ENCODE peak calls at places on chromosomes 13 and 19, in five cellular contexts. One of them, this sample, is unnamed.

GRCh38 chr19:18297308-18297707 is 15.9 kb upstream of the JUND start:
- DNase-seq in activated gamma-delta T cell treated with anti-CD3 and anti-CD28 coated beads, Interleukin-2, amount 50 U/mL, for 16 hours: no peak
- DNase-seq in activated T-helper 9 cell treated with anti-CD3 and anti-CD28 coated beads, Interleukin-2, amount 50 U/mL, for 16 hours: no peak
- DNase-seq in osteocyte: no peak
- DNase-seq in cardiac muscle cell: peak
- DNase-seq in this sample: no peak

GRCh38 chr19:45173816-45174215 is 4.2 kb downstream of the TRAPPC6A start:
- DNase-seq in osteocyte: no peak
- DNase-seq in cardiac muscle cell: no peak
- DNase-seq in activated gamma-delta T cell treated with anti-CD3 and anti-CD28 coated beads, Interleukin-2, amount 50 U/mL, for 16 hours: no peak
- DNase-seq in activated T-helper 9 cell treated with anti-CD3 and anti-CD28 coated beads, Interleukin-2, amount 50 U/mL, for 16 hours: no peak
- DNase-seq in this sample: no peak

GRCh38 chr13:112842343-112842856 is 126.6 kb upstream of the MCF2L start:
- DNase-seq in activated T-helper 9 cell treated with anti-CD3 and anti-CD28 coated beads, Interleukin-2, amount 50 U/mL, for 16 hours: no peak
- DNase-seq in activated gamma-delta T cell treated with anti-CD3 and anti-CD28 coated beads, Interleukin-2, amount 50 U/mL, for 16 hours: no peak
- DNase-seq in osteocyte: no peak
- DNase-seq in cardiac muscle cell: peak
- DNase-seq in this sample: no peak

GRCh38 chr13:31807090-31807541 is 67.8 kb downstream of the RXFP2 start:
- DNase-seq in osteocyte: no peak
- DNase-seq in cardiac muscle cell: peak
- DNase-seq in activated gamma-delta T cell treated with anti-CD3 and anti-CD28 coated beads, Interleukin-2, amount 50 U/mL, for 16 hours: no peak
- DNase-seq in activated T-helper 9 cell treated with anti-CD3 and anti-CD28 coated beads, Interleukin-2, amount 50 U/mL, for 16 hours: peak
- DNase-seq in this sample: no peak

GRCh38 chr19:47447470-47448359 is 24.0 kb downstream of the SLC8A2 start:
- DNase-seq in activated gamma-delta T cell treated with anti-CD3 and anti-CD28 coated beads, Interleukin-2, amount 50 U/mL, for 16 hours: peak
- DNase-seq in osteocyte: no peak
- DNase-seq in cardiac muscle cell: peak
- DNase-seq in activated T-helper 9 cell treated with anti-CD3 and anti-CD28 coated beads, Interleukin-2, amount 50 U/mL, for 16 hours: peak
- DNase-seq in this sample: peak

GRCh38 chr13:98749501-98749900 is 3.0 kb downstream of the SLC15A1 start:
- DNase-seq in osteocyte: no peak
- DNase-seq in activated T-helper 9 cell treated with anti-CD3 and anti-CD28 coated beads, Interleukin-2, amount 50 U/mL, for 16 hours: no peak
- DNase-seq in cardiac muscle cell: peak
- DNase-seq in activated gamma-delta T cell treated with anti-CD3 and anti-CD28 coated beads, Interleukin-2, amount 50 U/mL, for 16 hours: no peak
- DNase-seq in this sample: no peak

GRCh38 chr19:38202504-38202903 is 21.5 kb downstream of the DPF1 start:
- DNase-seq in activated T-helper 9 cell treated with anti-CD3 and anti-CD28 coated beads, Interleukin-2, amount 50 U/mL, for 16 hours: no peak
- DNase-seq in cardiac muscle cell: no peak
- DNase-seq in osteocyte: no peak
- DNase-seq in activated gamma-delta T cell treated with anti-CD3 and anti-CD28 coated beads, Interleukin-2, amount 50 U/mL, for 16 hours: no peak
- DNase-seq in this sample: no peak

GRCh38 chr19:42277821-42278809 is 9.1 kb downstream of the CIC start:
- DNase-seq in cardiac muscle cell: peak
- DNase-seq in activated gamma-delta T cell treated with anti-CD3 and anti-CD28 coated beads, Interleukin-2, amount 50 U/mL, for 16 hours: no peak
- DNase-seq in activated T-helper 9 cell treated with anti-CD3 and anti-CD28 coated beads, Interleukin-2, amount 50 U/mL, for 16 hours: no peak
- DNase-seq in osteocyte: peak
- DNase-seq in this sample: peak

GRCh38 chr13:98853791-98854191 is 101.3 kb upstream of the SLC15A1 start:
- DNase-seq in activated gamma-delta T cell treated with anti-CD3 and anti-CD28 coated beads, Interleukin-2, amount 50 U/mL, for 16 hours: no peak
- DNase-seq in activated T-helper 9 cell treated with anti-CD3 and anti-CD28 coated beads, Interleukin-2, amount 50 U/mL, for 16 hours: peak
- DNase-seq in osteocyte: no peak
- DNase-seq in cardiac muscle cell: no peak
- DNase-seq in this sample: no peak

GRCh38 chr13:109655206-109655600 is 131.2 kb downstream of the IRS2 start:
- DNase-seq in activated gamma-delta T cell treated with anti-CD3 and anti-CD28 coated beads, Interleukin-2, amount 50 U/mL, for 16 hours: no peak
- DNase-seq in osteocyte: no peak
- DNase-seq in activated T-helper 9 cell treated with anti-CD3 and anti-CD28 coated beads, Interleukin-2, amount 50 U/mL, for 16 hours: no peak
- DNase-seq in cardiac muscle cell: peak
- DNase-seq in this sample: no peak

GRCh38 chr19:35061583-35062373 is 20.3 kb downstream of the HPN start:
- DNase-seq in osteocyte: no peak
- DNase-seq in activated gamma-delta T cell treated with anti-CD3 and anti-CD28 coated beads, Interleukin-2, amount 50 U/mL, for 16 hours: no peak
- DNase-seq in activated T-helper 9 cell treated with anti-CD3 and anti-CD28 coated beads, Interleukin-2, amount 50 U/mL, for 16 hours: no peak
- DNase-seq in cardiac muscle cell: no peak
- DNase-seq in this sample: no peak

GRCh38 chr13:19185086-19185864 is 3.7 kb upstream of the TUBA3C start:
- DNase-seq in activated T-helper 9 cell treated with anti-CD3 and anti-CD28 coated beads, Interleukin-2, amount 50 U/mL, for 16 hours: no peak
- DNase-seq in activated gamma-delta T cell treated with anti-CD3 and anti-CD28 coated beads, Interleukin-2, amount 50 U/mL, for 16 hours: no peak
- DNase-seq in cardiac muscle cell: no peak
- DNase-seq in osteocyte: peak
- DNase-seq in this sample: no peak

GRCh38 chr19:31897292-31897691 is 448.1 kb upstream of the ZNF507 start:
- DNase-seq in osteocyte: no peak
- DNase-seq in activated T-helper 9 cell treated with anti-CD3 and anti-CD28 coated beads, Interleukin-2, amount 50 U/mL, for 16 hours: no peak
- DNase-seq in activated gamma-delta T cell treated with anti-CD3 and anti-CD28 coated beads, Interleukin-2, amount 50 U/mL, for 16 hours: no peak
- DNase-seq in cardiac muscle cell: no peak
- DNase-seq in this sample: no peak

GRCh38 chr13:110882228-110882627 is 32.6 kb downstream of the ANKRD10 start:
- DNase-seq in activated T-helper 9 cell treated with anti-CD3 and anti-CD28 coated beads, Interleukin-2, amount 50 U/mL, for 16 hours: no peak
- DNase-seq in activated gamma-delta T cell treated with anti-CD3 and anti-CD28 coated beads, Interleukin-2, amount 50 U/mL, for 16 hours: no peak
- DNase-seq in cardiac muscle cell: no peak
- DNase-seq in osteocyte: no peak
- DNase-seq in this sample: peak

GRCh38 chr13:24923305-24923640 is 159.3 kb downstream of the RNF17 start:
- DNase-seq in activated gamma-delta T cell treated with anti-CD3 and anti-CD28 coated beads, Interleukin-2, amount 50 U/mL, for 16 hours: no peak
- DNase-seq in cardiac muscle cell: peak
- DNase-seq in activated T-helper 9 cell treated with anti-CD3 and anti-CD28 coated beads, Interleukin-2, amount 50 U/mL, for 16 hours: no peak
- DNase-seq in osteocyte: no peak
- DNase-seq in this sample: peak

GRCh38 chr19:58409010-58409790 is 751 bp downstream of the ZNF584 start:
- DNase-seq in activated gamma-delta T cell treated with anti-CD3 and anti-CD28 coated beads, Interleukin-2, amount 50 U/mL, for 16 hours: no peak
- DNase-seq in activated T-helper 9 cell treated with anti-CD3 and anti-CD28 coated beads, Interleukin-2, amount 50 U/mL, for 16 hours: no peak
- DNase-seq in cardiac muscle cell: peak
- DNase-seq in osteocyte: no peak
- DNase-seq in this sample: peak

GRCh38 chr19:17915940-17916593 is 16.7 kb upstream of the CCDC124 start:
- DNase-seq in activated T-helper 9 cell treated with anti-CD3 and anti-CD28 coated beads, Interleukin-2, amount 50 U/mL, for 16 hours: no peak
- DNase-seq in cardiac muscle cell: no peak
- DNase-seq in activated gamma-delta T cell treated with anti-CD3 and anti-CD28 coated beads, Interleukin-2, amount 50 U/mL, for 16 hours: no peak
- DNase-seq in osteocyte: no peak
- DNase-seq in this sample: peak

GRCh38 chr19:50417138-50417849 is 1.4 kb upstream of the SPIB start:
- DNase-seq in cardiac muscle cell: no peak
- DNase-seq in osteocyte: no peak
- DNase-seq in activated T-helper 9 cell treated with anti-CD3 and anti-CD28 coated beads, Interleukin-2, amount 50 U/mL, for 16 hours: no peak
- DNase-seq in activated gamma-delta T cell treated with anti-CD3 and anti-CD28 coated beads, Interleukin-2, amount 50 U/mL, for 16 hours: no peak
- DNase-seq in this sample: peak

GRCh38 chr19:53771133-53771532 is 53.0 kb downstream of the NLRP12 start:
- DNase-seq in cardiac muscle cell: no peak
- DNase-seq in activated T-helper 9 cell treated with anti-CD3 and anti-CD28 coated beads, Interleukin-2, amount 50 U/mL, for 16 hours: no peak
- DNase-seq in activated gamma-delta T cell treated with anti-CD3 and anti-CD28 coated beads, Interleukin-2, amount 50 U/mL, for 16 hours: no peak
- DNase-seq in osteocyte: no peak
- DNase-seq in this sample: peak

GRCh38 chr19:17054746-17055145 is 20.5 kb downstream of the HAUS8 start:
- DNase-seq in cardiac muscle cell: no peak
- DNase-seq in activated T-helper 9 cell treated with anti-CD3 and anti-CD28 coated beads, Interleukin-2, amount 50 U/mL, for 16 hours: no peak
- DNase-seq in activated gamma-delta T cell treated with anti-CD3 and anti-CD28 coated beads, Interleukin-2, amount 50 U/mL, for 16 hours: no peak
- DNase-seq in osteocyte: no peak
- DNase-seq in this sample: no peak

GRCh38 chr19:17610384-17610783 is 54.9 kb downstream of the COLGALT1 start:
- DNase-seq in osteocyte: no peak
- DNase-seq in activated T-helper 9 cell treated with anti-CD3 and anti-CD28 coated beads, Interleukin-2, amount 50 U/mL, for 16 hours: no peak
- DNase-seq in cardiac muscle cell: peak
- DNase-seq in activated gamma-delta T cell treated with anti-CD3 and anti-CD28 coated beads, Interleukin-2, amount 50 U/mL, for 16 hours: no peak
- DNase-seq in this sample: no peak

GRCh38 chr19:38990949-38991697 is 15.6 kb upstream of the FBXO17 start:
- DNase-seq in cardiac muscle cell: peak
- DNase-seq in osteocyte: no peak
- DNase-seq in activated T-helper 9 cell treated with anti-CD3 and anti-CD28 coated beads, Interleukin-2, amount 50 U/mL, for 16 hours: no peak
- DNase-seq in activated gamma-delta T cell treated with anti-CD3 and anti-CD28 coated beads, Interleukin-2, amount 50 U/mL, for 16 hours: no peak
- DNase-seq in this sample: no peak

GRCh38 chr19:23075031-23075733 is 41.6 kb upstream of the ZNF730 start:
- DNase-seq in cardiac muscle cell: peak
- DNase-seq in osteocyte: peak
- DNase-seq in activated T-helper 9 cell treated with anti-CD3 and anti-CD28 coated beads, Interleukin-2, amount 50 U/mL, for 16 hours: no peak
- DNase-seq in activated gamma-delta T cell treated with anti-CD3 and anti-CD28 coated beads, Interleukin-2, amount 50 U/mL, for 16 hours: no peak
- DNase-seq in this sample: peak

GRCh38 chr13:110497003-110497402 is 64.5 kb downstream of the RAB20 start:
- DNase-seq in activated gamma-delta T cell treated with anti-CD3 and anti-CD28 coated beads, Interleukin-2, amount 50 U/mL, for 16 hours: no peak
- DNase-seq in activated T-helper 9 cell treated with anti-CD3 and anti-CD28 coated beads, Interleukin-2, amount 50 U/mL, for 16 hours: no peak
- DNase-seq in cardiac muscle cell: no peak
- DNase-seq in osteocyte: no peak
- DNase-seq in this sample: no peak

GRCh38 chr19:45515081-45515624 is 7.9 kb downstream of the VASP start:
- DNase-seq in activated gamma-delta T cell treated with anti-CD3 and anti-CD28 coated beads, Interleukin-2, amount 50 U/mL, for 16 hours: no peak
- DNase-seq in osteocyte: no peak
- DNase-seq in cardiac muscle cell: no peak
- DNase-seq in activated T-helper 9 cell treated with anti-CD3 and anti-CD28 coated beads, Interleukin-2, amount 50 U/mL, for 16 hours: no peak
- DNase-seq in this sample: no peak

GRCh38 chr19:14566712-14567077 is 5.2 kb downstream of the NDUFB7 start:
- DNase-seq in activated T-helper 9 cell treated with anti-CD3 and anti-CD28 coated beads, Interleukin-2, amount 50 U/mL, for 16 hours: no peak
- DNase-seq in cardiac muscle cell: no peak
- DNase-seq in activated gamma-delta T cell treated with anti-CD3 and anti-CD28 coated beads, Interleukin-2, amount 50 U/mL, for 16 hours: no peak
- DNase-seq in osteocyte: no peak
- DNase-seq in this sample: no peak

GRCh38 chr19:13790354-13790753 is 4.9 kb upstream of the ZSWIM4 start:
- DNase-seq in osteocyte: no peak
- DNase-seq in activated gamma-delta T cell treated with anti-CD3 and anti-CD28 coated beads, Interleukin-2, amount 50 U/mL, for 16 hours: no peak
- DNase-seq in cardiac muscle cell: peak
- DNase-seq in activated T-helper 9 cell treated with anti-CD3 and anti-CD28 coated beads, Interleukin-2, amount 50 U/mL, for 16 hours: no peak
- DNase-seq in this sample: no peak

GRCh38 chr19:46760363-46760762 is 14.1 kb upstream of the STRN4 start:
- DNase-seq in cardiac muscle cell: no peak
- DNase-seq in activated gamma-delta T cell treated with anti-CD3 and anti-CD28 coated beads, Interleukin-2, amount 50 U/mL, for 16 hours: no peak
- DNase-seq in osteocyte: no peak
- DNase-seq in activated T-helper 9 cell treated with anti-CD3 and anti-CD28 coated beads, Interleukin-2, amount 50 U/mL, for 16 hours: no peak
- DNase-seq in this sample: no peak

GRCh38 chr13:106917673-106918652 is 350.0 kb upstream of the ARGLU1 start:
- DNase-seq in osteocyte: peak
- DNase-seq in activated gamma-delta T cell treated with anti-CD3 and anti-CD28 coated beads, Interleukin-2, amount 50 U/mL, for 16 hours: peak
- DNase-seq in activated T-helper 9 cell treated with anti-CD3 and anti-CD28 coated beads, Interleukin-2, amount 50 U/mL, for 16 hours: peak
- DNase-seq in cardiac muscle cell: peak
- DNase-seq in this sample: peak

GRCh38 chr13:84686458-84686857 is 804.2 kb upstream of the SLITRK1 start:
- DNase-seq in cardiac muscle cell: no peak
- DNase-seq in activated T-helper 9 cell treated with anti-CD3 and anti-CD28 coated beads, Interleukin-2, amount 50 U/mL, for 16 hours: no peak
- DNase-seq in osteocyte: no peak
- DNase-seq in activated gamma-delta T cell treated with anti-CD3 and anti-CD28 coated beads, Interleukin-2, amount 50 U/mL, for 16 hours: no peak
- DNase-seq in this sample: no peak

GRCh38 chr19:45100797-45101196 is 7.8 kb downstream of the PPP1R37 start:
- DNase-seq in osteocyte: no peak
- DNase-seq in cardiac muscle cell: no peak
- DNase-seq in activated gamma-delta T cell treated with anti-CD3 and anti-CD28 coated beads, Interleukin-2, amount 50 U/mL, for 16 hours: no peak
- DNase-seq in activated T-helper 9 cell treated with anti-CD3 and anti-CD28 coated beads, Interleukin-2, amount 50 U/mL, for 16 hours: no peak
- DNase-seq in this sample: peak

GRCh38 chr19:33420821-33421220 is 47.3 kb downstream of the CEBPG start:
- DNase-seq in osteocyte: no peak
- DNase-seq in activated T-helper 9 cell treated with anti-CD3 and anti-CD28 coated beads, Interleukin-2, amount 50 U/mL, for 16 hours: no peak
- DNase-seq in cardiac muscle cell: no peak
- DNase-seq in activated gamma-delta T cell treated with anti-CD3 and anti-CD28 coated beads, Interleukin-2, amount 50 U/mL, for 16 hours: no peak
- DNase-seq in this sample: no peak

GRCh38 chr19:51365211-51366049 is 758 bp downstream of the ETFB start:
- DNase-seq in activated gamma-delta T cell treated with anti-CD3 and anti-CD28 coated beads, Interleukin-2, amount 50 U/mL, for 16 hours: no peak
- DNase-seq in cardiac muscle cell: peak
- DNase-seq in activated T-helper 9 cell treated with anti-CD3 and anti-CD28 coated beads, Interleukin-2, amount 50 U/mL, for 16 hours: no peak
- DNase-seq in osteocyte: no peak
- DNase-seq in this sample: peak

GRCh38 chr19:48085904-48086864 is 24.4 kb downstream of the PLA2G4C start:
- DNase-seq in cardiac muscle cell: no peak
- DNase-seq in osteocyte: no peak
- DNase-seq in activated T-helper 9 cell treated with anti-CD3 and anti-CD28 coated beads, Interleukin-2, amount 50 U/mL, for 16 hours: no peak
- DNase-seq in activated gamma-delta T cell treated with anti-CD3 and anti-CD28 coated beads, Interleukin-2, amount 50 U/mL, for 16 hours: no peak
- DNase-seq in this sample: no peak

GRCh38 chr13:59047546-59047945 is 1116.2 kb downstream of the DIAPH3 start:
- DNase-seq in activated T-helper 9 cell treated with anti-CD3 and anti-CD28 coated beads, Interleukin-2, amount 50 U/mL, for 16 hours: no peak
- DNase-seq in osteocyte: no peak
- DNase-seq in activated gamma-delta T cell treated with anti-CD3 and anti-CD28 coated beads, Interleukin-2, amount 50 U/mL, for 16 hours: no peak
- DNase-seq in cardiac muscle cell: no peak
- DNase-seq in this sample: no peak

GRCh38 chr13:36131931-36132297 is 732 bp upstream of the DCLK1 start:
- DNase-seq in osteocyte: no peak
- DNase-seq in cardiac muscle cell: peak
- DNase-seq in activated gamma-delta T cell treated with anti-CD3 and anti-CD28 coated beads, Interleukin-2, amount 50 U/mL, for 16 hours: no peak
- DNase-seq in activated T-helper 9 cell treated with anti-CD3 and anti-CD28 coated beads, Interleukin-2, amount 50 U/mL, for 16 hours: no peak
- DNase-seq in this sample: peak

GRCh38 chr13:46278474-46278873 is 66.7 kb downstream of the LRRC63 start:
- DNase-seq in activated T-helper 9 cell treated with anti-CD3 and anti-CD28 coated beads, Interleukin-2, amount 50 U/mL, for 16 hours: no peak
- DNase-seq in activated gamma-delta T cell treated with anti-CD3 and anti-CD28 coated beads, Interleukin-2, amount 50 U/mL, for 16 hours: no peak
- DNase-seq in cardiac muscle cell: peak
- DNase-seq in osteocyte: no peak
- DNase-seq in this sample: peak

GRCh38 chr19:5335593-5335992 is 5.0 kb downstream of the PTPRS start:
- DNase-seq in cardiac muscle cell: no peak
- DNase-seq in activated T-helper 9 cell treated with anti-CD3 and anti-CD28 coated beads, Interleukin-2, amount 50 U/mL, for 16 hours: no peak
- DNase-seq in osteocyte: no peak
- DNase-seq in activated gamma-delta T cell treated with anti-CD3 and anti-CD28 coated beads, Interleukin-2, amount 50 U/mL, for 16 hours: no peak
- DNase-seq in this sample: no peak

This sample was measured in hepatocyte.